ENCODE peak calls at places on chromosomes 1 and 21, in four cellular contexts. B is right cardiac atrium, P is tibial nerve, R is Peyer's patch. I is an unnamed sample.

GRCh38 chr1:47554901-47555300 is 117.1 kb downstream of the FOXD2 start:
- DNase-seq in B (no peak), R (no peak), P (peak; percentile 45), I (no peak)

GRCh38 chr1:8284167-8284566 is 33.7 kb upstream of the SLC45A1 start:
- DNase-seq in P (no peak), R (no peak), B (no peak), I (no peak)

GRCh38 chr21:17071093-17071492 is 441.8 kb upstream of the CXADR start:
- DNase-seq in B (no peak), P (no peak), R (no peak), I (no peak)

GRCh38 chr1:243742814-243743213 is 107.2 kb downstream of the AKT3 start:
- DNase-seq in R (no peak), P (no peak), B (no peak), I (peak; percentile 40)

GRCh38 chr1:24204116-24204515 is 17.0 kb upstream of the IFNLR1 start:
- DNase-seq in B (no peak), P (no peak), R (no peak), I (no peak)

GRCh38 chr1:86155807-86156561 is 588 bp downstream of the COL24A1 start:
- DNase-seq in B (peak; percentile 47), R (peak; percentile 45), P (no peak), I (no peak)

GRCh38 chr21:34844033-34844923 is 175.5 kb downstream of the CLIC6 start:
- DNase-seq in P (peak; percentile 77), R (no peak), B (peak; percentile 66), I (peak; percentile 31)

GRCh38 chr1:50415235-50416149 is 7.8 kb downstream of the DMRTA2 start:
- DNase-seq in B (no peak), R (no peak), P (no peak), I (no peak)

GRCh38 chr1:55212349-55213028 is 2.7 kb downstream of the USP24 start:
- DNase-seq in P (no peak), B (no peak), R (no peak), I (no peak)

GRCh38 chr1:42333662-42334239 is 1.3 kb downstream of the FOXJ3 start:
- DNase-seq in B (no peak), R (no peak), P (no peak), I (no peak)

GRCh38 chr1:108511764-108512163 is 48.1 kb upstream of the EEIG2 start:
- DNase-seq in P (no peak), B (no peak), R (no peak), I (no peak)

GRCh38 chr1:234975122-234975940 is 153.3 kb downstream of the TOMM20 start:
- DNase-seq in B (no peak), P (no peak), R (no peak), I (peak; percentile 91)

GRCh38 chr1:205933672-205934618 is 9.3 kb downstream of the SLC26A9 start:
- DNase-seq in P (no peak), B (no peak), R (no peak), I (peak; percentile 73)

GRCh38 chr21:45972353-45972715 is 9.2 kb upstream of the COL6A1 start:
- DNase-seq in P (no peak), R (peak; percentile 47), B (peak; percentile 63), I (peak; percentile 55)

GRCh38 chr1:230758705-230759354 is 11.6 kb downstream of the CAPN9 start:
- DNase-seq in B (no peak), R (no peak), P (no peak), I (no peak)

GRCh38 chr1:19812875-19813650 is 2.0 kb downstream of the RNF186 start:
- DNase-seq in P (no peak), B (no peak), R (peak; percentile 60), I (no peak)

GRCh38 chr1:93625582-93626327 is 55.9 kb downstream of the BCAR3 start:
- DNase-seq in P (no peak), B (peak; percentile 44), R (no peak), I (peak; percentile 81)

GRCh38 chr1:179146916-179147315 is 65.0 kb downstream of the TOR3A start:
- DNase-seq in R (no peak), B (no peak), P (no peak), I (no peak)

GRCh38 chr1:17704176-17704575 is 51.0 kb upstream of the ACTL8 start:
- DNase-seq in R (no peak), B (no peak), P (no peak), I (no peak)

GRCh38 chr1:40981702-40982448 is 2.4 kb downstream of the CTPS1 start:
- DNase-seq in P (peak; percentile 10), R (no peak), B (no peak), I (no peak)
- H3K4me1 ChIP-seq in P (peaks cover 15% of the 10 kb centered on the region), R (peaks cover 13% of the 10 kb centered on the region), B (peaks cover 7% of the 10 kb centered on the region), I (peaks cover 73% of the 10 kb centered on the region)

GRCh38 chr1:106615473-106615872 is 441.0 kb upstream of the PRMT6 start:
- DNase-seq in P (no peak), B (no peak), R (no peak), I (no peak)
- H3K27ac ChIP-seq in P (no peak overlapping the region), B (no peak overlapping the region), R (no peak overlapping the region), I (no peak overlapping the region)

GRCh38 chr1:56477164-56478111 is 101.9 kb downstream of the PLPP3 start:
- DNase-seq in B (peak; percentile 79), R (peak; percentile 62), P (peak; percentile 43), I (peak; percentile 78)
- H3K4me3 ChIP-seq in B (peak overlapping the region; percentile 88), R (peak overlapping the region; percentile 48), P (peak overlapping the region; percentile 44), I (peak overlapping the region; percentile 49)

DNA sequence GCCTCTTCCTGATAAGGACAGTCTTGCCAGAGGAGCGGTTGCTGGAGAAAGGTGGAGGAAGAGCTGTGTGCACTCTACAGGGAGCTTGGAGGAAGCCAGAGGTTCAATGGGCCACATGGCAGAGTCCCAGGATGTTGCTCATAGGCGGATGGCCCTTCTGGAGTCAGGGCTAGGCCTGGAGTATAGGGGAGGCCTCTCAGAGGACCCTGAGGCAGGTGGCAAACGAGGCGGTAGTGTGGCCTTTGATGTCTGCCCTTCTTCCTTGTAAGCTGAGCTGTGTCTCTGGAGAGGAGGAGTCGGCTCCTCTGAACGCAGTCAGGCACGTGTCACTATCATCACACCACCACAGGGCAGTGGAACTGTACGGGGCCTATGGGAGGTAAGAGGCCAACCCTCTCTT is 8.6 kb downstream of the PKP1 start:
- DNase-seq in B (no peak), R (peak; percentile 74), P (no peak), I (no peak)
- H3K4me1 ChIP-seq in B (no peaks in the 10 kb centered on the region), R (peaks cover 9% of the 10 kb centered on the region), P (no peaks in the 10 kb centered on the region), I (no peaks in the 10 kb centered on the region)

I was measured in SJSA1.